ENCODE peak calls at places on chromosomes 1 and 21, in six cellular contexts. W is mesenchymal stem cell, E is DND-41, I is GM23248, U is neural progenitor cell, A is psoas muscle. N is an unnamed sample.

GRCh38 chr21:26557106-26557505 is 16.0 kb downstream of the CYYR1 start:
- DNase-seq in U (no peak), W (no peak), I (no peak), A (no peak), E (no peak), N (no peak)

GRCh38 chr1:156682166-156682890 is 5.1 kb upstream of the NES start:
- DNase-seq in E (no peak), A (no peak), I (no peak), W (no peak), U (peak; percentile 48), N (no peak)

GRCh38 chr1:203328714-203329122 is 22.2 kb downstream of the FMOD start:
- DNase-seq in A (no peak), E (no peak), W (no peak), U (peak; percentile 80), I (no peak), N (no peak)

GRCh38 chr1:156247460-156248322 is at the start of gene PAQR6:
- DNase-seq in W (no peak), U (peak; percentile 68), E (no peak), A (peak; percentile 29), I (peak; percentile 34), N (peak; percentile 97)

GRCh38 chr1:100862591-100862990 is 32.1 kb downstream of the EXTL2 start:
- DNase-seq in A (no peak), W (no peak), E (no peak), U (no peak), I (peak; percentile 83), N (no peak)

GRCh38 chr1:82625562-82625961 is 824.8 kb downstream of the ADGRL2 start:
- DNase-seq in U (no peak), A (no peak), W (peak; percentile 8), I (no peak), E (no peak), N (no peak)

GRCh38 chr1:86487131-86487804 is 18.5 kb downstream of the CLCA1 start:
- DNase-seq in W (peak; percentile 55), U (no peak), E (no peak), A (peak; percentile 74), I (peak; percentile 97), N (no peak)

GRCh38 chr21:40049031-40049958 is 182.1 kb downstream of the PCP4 start:
- DNase-seq in W (no peak), A (no peak), U (no peak), I (no peak), E (no peak), N (no peak)

GRCh38 chr1:244391761-244392160 is 59.9 kb downstream of the ADSS2 start:
- DNase-seq in A (no peak), I (peak; percentile 30), E (no peak), U (no peak), W (peak; percentile 54), N (no peak)

GRCh38 chr1:26363549-26364448 is 8.8 kb downstream of the ZNF683 start:
- DNase-seq in E (peak; percentile 86), U (peak; percentile 93), A (peak; percentile 83), W (peak; percentile 70), I (peak; percentile 88), N (peak; percentile 7)

GRCh38 chr1:115969509-115969908 is 6.8 kb upstream of the SLC22A15 start:
- DNase-seq in E (no peak), W (peak; percentile 2), A (no peak), U (peak; percentile 82), I (no peak), N (peak; percentile 9)

GRCh38 chr1:22892789-22893188 is 79.9 kb downstream of the LACTBL1 start:
- DNase-seq in E (no peak), U (no peak), I (no peak), A (no peak), W (no peak), N (no peak)

GRCh38 chr1:221416723-221417122 is 325.2 kb downstream of the DUSP10 start:
- DNase-seq in I (no peak), W (no peak), U (no peak), A (no peak), E (no peak), N (no peak)

DNA sequence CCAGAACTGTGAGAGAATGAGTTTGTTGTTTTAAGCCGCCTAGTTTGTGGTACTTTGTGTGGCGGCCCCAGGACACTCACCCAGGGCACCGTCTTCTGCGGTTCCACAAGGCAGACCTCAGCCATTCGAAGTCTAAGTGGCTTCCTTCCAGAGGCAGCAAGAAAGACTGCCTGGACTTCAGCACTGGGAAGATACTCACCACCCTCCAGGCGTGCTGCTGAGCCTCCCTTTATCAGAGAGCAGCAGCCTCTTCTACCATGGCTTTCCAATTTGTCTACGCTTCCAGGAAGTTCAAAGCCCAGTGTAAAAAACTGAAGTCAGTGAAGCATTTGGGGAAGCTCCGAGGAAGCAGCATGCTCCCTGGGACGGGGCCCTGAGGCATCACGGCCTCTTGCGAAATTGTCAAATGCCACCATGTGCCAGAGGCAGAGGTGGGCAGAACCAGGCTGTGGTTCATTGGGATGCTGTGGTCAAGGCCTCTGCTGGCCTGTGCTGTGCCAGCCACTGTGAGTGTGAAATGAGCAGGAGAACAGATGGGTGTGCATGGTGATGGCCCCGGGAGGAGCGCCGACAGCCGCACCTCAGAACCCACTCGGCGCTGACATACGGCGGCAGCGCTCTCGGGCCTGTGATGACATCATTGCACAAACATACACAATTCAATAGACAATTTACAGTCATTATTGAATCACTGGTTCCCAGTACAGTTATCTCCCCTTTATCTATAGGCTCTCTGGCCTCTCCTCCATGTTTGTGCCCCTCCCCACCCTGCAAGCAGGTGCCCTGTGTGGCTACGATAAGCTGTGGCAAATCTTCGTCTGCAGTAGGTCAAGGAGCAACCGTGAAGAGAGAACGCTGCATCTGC is 110.4 kb downstream of the PDE9A start:
- DNase-seq in A (no peak), E (no peak), U (no peak), W (no peak), I (no peak), N (no peak)
- H3K27ac ChIP-seq in A (no peak overlapping the region), E (no peak overlapping the region), U (no peak overlapping the region), W (no peak overlapping the region), I (no peak overlapping the region), N (no peak overlapping the region)

GRCh38 chr1:64572222-64572900 is 102.4 kb downstream of the CACHD1 start:
- DNase-seq in I (no peak), A (no peak), E (no peak), U (peak; percentile 34), W (no peak), N (no peak)
- H3K27ac ChIP-seq in I (no peak overlapping the region), A (no peak overlapping the region), E (no peak overlapping the region), U (no peak overlapping the region), W (no peak overlapping the region), N (no peak overlapping the region)

DNA sequence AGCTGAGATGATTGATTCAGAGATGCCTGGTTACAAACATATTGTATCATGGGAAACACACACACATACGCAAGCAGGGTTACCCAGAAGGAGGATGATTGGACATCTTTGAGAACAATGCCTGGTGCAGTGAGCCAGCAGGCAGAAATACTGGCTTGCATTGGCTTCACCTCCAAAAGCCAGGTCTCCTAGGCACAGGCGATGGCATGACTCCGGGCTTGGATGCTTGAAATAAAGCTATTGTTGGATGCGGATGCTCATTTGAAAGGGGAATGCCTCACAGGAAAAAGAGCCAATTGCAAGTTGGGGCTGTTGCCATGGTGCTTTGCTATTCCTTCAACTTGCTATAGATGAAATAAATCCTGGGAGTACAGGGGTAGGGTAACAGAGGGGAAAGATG is 180.7 kb upstream of the SGIP1 start:
- DNase-seq in U (peak; percentile 70), A (no peak), I (no peak), W (no peak), E (no peak), N (no peak)
- H3K27ac ChIP-seq in U (no peak overlapping the region), A (peak overlapping the region; percentile 73), I (peak overlapping the region; percentile 78), W (no peak overlapping the region), E (no peak overlapping the region), N (peak overlapping the region; percentile 2)

GRCh38 chr21:36150192-36150711 is 6.4 kb upstream of the DOP1B start:
- DNase-seq in E (peak; percentile 45), I (peak; percentile 62), A (no peak), U (no peak), W (no peak), N (peak; percentile 11)
- H3K27ac ChIP-seq in E (peak overlapping the region; percentile 52), I (peak overlapping the region; percentile 48), A (peak overlapping the region; percentile 13), U (no peak overlapping the region), W (no peak overlapping the region), N (no peak overlapping the region)

GRCh38 chr1:61182049-61182448 is 99.7 kb downstream of the NFIA start:
- DNase-seq in U (no peak), W (peak; percentile 70), I (peak; percentile 78), A (no peak), E (no peak), N (no peak)
- H3K27ac ChIP-seq in U (no peak overlapping the region), W (no peak overlapping the region), I (peak overlapping the region; percentile 29), A (peak overlapping the region; percentile 94), E (no peak overlapping the region), N (peak overlapping the region; percentile 32)

GRCh38 chr1:172146149-172146850 is 274.2 kb upstream of the C1orf105 start:
- DNase-seq in W (peak; percentile 28), I (peak; percentile 75), A (no peak), U (no peak), E (no peak), N (no peak)
- H3K27ac ChIP-seq in W (no peak overlapping the region), I (peak overlapping the region; percentile 98), A (peak overlapping the region; percentile 65), U (no peak overlapping the region), E (no peak overlapping the region), N (no peak overlapping the region)

GRCh38 chr1:27967884-27968466 is 8.2 kb downstream of the XKR8 start:
- DNase-seq in W (no peak), E (no peak), A (no peak), I (peak; percentile 46), U (no peak), N (no peak)
- H3K27ac ChIP-seq in W (no peak overlapping the region), E (no peak overlapping the region), A (peak overlapping the region; percentile 36), I (peak overlapping the region; percentile 99), U (no peak overlapping the region), N (peak overlapping the region; percentile 7)

N was measured in substantia nigra.